ENCODE peak calls at places on chromosome 18, in nine cellular contexts. U, Y, S, Z, D, H, I, P and Q are unnamed samples.

GRCh38 chr18:42915240-42915791 is 200.2 kb downstream of the RIT2 start:
- DNase-seq in P (no peak), D (peak; percentile 3), Z (no peak), I (no peak), U (no peak), Y (no peak), S (no peak), H (no peak), Q (no peak)

GRCh38 chr18:79789901-79790885 is 7.5 kb upstream of the KCNG2 start:
- DNase-seq in D (no peak), H (no peak), U (peak; percentile 78), I (no peak), Z (no peak), Y (no peak), S (no peak), P (no peak), Q (peak; percentile 38)

GRCh38 chr18:80200171-80200931 is 47.0 kb downstream of the PARD6G start:
- DNase-seq in S (peak; percentile 10), U (no peak), P (no peak), Y (peak; percentile 89), D (peak; percentile 59), Z (no peak), I (no peak), H (no peak), Q (no peak)

GRCh38 chr18:62588217-62588616 is 65.4 kb downstream of the ZCCHC2 start:
- DNase-seq in P (no peak), U (no peak), I (no peak), Z (no peak), H (no peak), S (no peak), D (no peak), Y (peak; percentile 75), Q (no peak)

GRCh38 chr18:56716692-56717146 is 65.6 kb downstream of the WDR7 start:
- DNase-seq in P (no peak), U (no peak), Z (no peak), Y (no peak), D (no peak), H (no peak), S (no peak), I (no peak), Q (no peak)

GRCh38 chr18:1050012-1050657 is 145.5 kb downstream of the ADCYAP1 start:
- DNase-seq in I (no peak), P (peak; percentile 24), D (no peak), U (no peak), Z (no peak), S (peak; percentile 16), H (no peak), Y (no peak), Q (no peak)

GRCh38 chr18:57073516-57074187 is 73.2 kb upstream of the BOD1L2 start:
- DNase-seq in S (no peak), I (no peak), H (no peak), Y (no peak), P (no peak), U (no peak), D (no peak), Z (no peak), Q (no peak)

GRCh38 chr18:80022613-80023012 is 11.6 kb upstream of the RBFA start:
- DNase-seq in Z (no peak), Y (no peak), S (peak; percentile 43), P (peak; percentile 7), U (no peak), D (peak; percentile 34), H (no peak), I (peak; percentile 54), Q (no peak)

DNA sequence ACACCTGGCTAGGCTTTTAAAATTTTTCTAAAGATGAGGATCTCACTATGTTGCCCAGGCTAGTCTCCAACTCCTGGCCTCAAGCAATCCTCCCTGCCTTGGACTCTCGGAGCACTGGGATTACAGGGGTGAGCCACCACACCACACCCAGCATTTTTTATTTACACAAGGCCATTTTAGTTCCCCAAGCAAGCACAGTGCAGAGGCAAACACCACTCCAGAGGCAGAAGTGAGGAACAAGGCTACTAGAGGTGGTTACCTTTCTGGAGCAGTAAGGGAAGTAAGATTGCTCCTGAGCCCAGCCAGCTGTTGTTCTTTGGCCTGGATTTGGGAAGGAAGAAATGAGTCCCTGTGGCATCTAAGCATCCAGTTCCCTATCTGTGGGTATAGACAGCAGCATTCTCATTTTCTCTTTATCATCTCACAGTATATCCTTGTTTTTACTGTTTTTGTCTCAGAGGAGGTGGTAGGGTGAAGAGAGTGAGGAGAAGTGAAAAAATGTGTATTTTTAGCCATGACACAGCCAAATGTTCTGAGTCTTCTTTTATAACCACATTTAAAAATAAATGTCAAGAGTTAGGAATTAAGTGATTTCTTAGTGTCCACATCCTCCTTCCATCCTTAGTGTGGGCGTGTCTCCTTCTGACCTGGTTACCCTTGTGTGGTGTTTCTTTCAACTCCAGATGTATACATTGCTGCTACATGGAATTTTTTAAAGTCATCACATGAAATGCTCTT is 10.5 kb upstream of the TTC39C start:
- DNase-seq in P (no peak), H (no peak), D (no peak), S (no peak), Z (no peak), I (no peak), U (no peak), Y (peak; percentile 45), Q (no peak)
- H3K27ac ChIP-seq in P (no peak overlapping the region), H (no peak overlapping the region), D (no peak overlapping the region), S (no peak overlapping the region), Z (no peak overlapping the region), I (no peak overlapping the region), U (no peak overlapping the region), Y (no peak overlapping the region), Q (no peak overlapping the region)

GRCh38 chr18:2893056-2893455 is 46.2 kb downstream of the EMILIN2 start:
- DNase-seq in U (no peak), I (no peak), S (no peak), D (no peak), P (no peak), H (no peak), Z (no peak), Y (no peak), Q (no peak)

GRCh38 chr18:2891526-2892431 is 45.0 kb downstream of the EMILIN2 start:
- DNase-seq in H (no peak), Z (no peak), D (no peak), U (no peak), S (no peak), P (peak; percentile 7), I (no peak), Y (no peak), Q (no peak)

GRCh38 chr18:2887470-2887869 is 40.7 kb downstream of the EMILIN2 start:
- DNase-seq in P (no peak), Y (no peak), I (no peak), D (no peak), Z (no peak), U (no peak), H (no peak), S (no peak), Q (no peak)

GRCh38 chr18:2890606-2891005 is 43.8 kb downstream of the EMILIN2 start:
- DNase-seq in H (no peak), U (no peak), I (no peak), Y (no peak), Z (no peak), S (no peak), D (no peak), P (no peak), Q (no peak)

GRCh38 chr18:2889761-2890192 is 43.0 kb downstream of the EMILIN2 start:
- DNase-seq in I (no peak), H (no peak), U (no peak), D (no peak), Y (no peak), P (no peak), Z (no peak), S (peak; percentile 61), Q (no peak)
- H3K4me1 ChIP-seq in I (no peaks in the 10 kb centered on the region), H (peaks cover 3% of the 10 kb centered on the region), U (peaks cover 4% of the 10 kb centered on the region), D (peaks cover 14% of the 10 kb centered on the region), Y (no peaks in the 10 kb centered on the region), P (peaks cover 9% of the 10 kb centered on the region), Z (peaks cover 8% of the 10 kb centered on the region), S (peaks cover 28% of the 10 kb centered on the region), Q (peaks cover 44% of the 10 kb centered on the region)

DNA sequence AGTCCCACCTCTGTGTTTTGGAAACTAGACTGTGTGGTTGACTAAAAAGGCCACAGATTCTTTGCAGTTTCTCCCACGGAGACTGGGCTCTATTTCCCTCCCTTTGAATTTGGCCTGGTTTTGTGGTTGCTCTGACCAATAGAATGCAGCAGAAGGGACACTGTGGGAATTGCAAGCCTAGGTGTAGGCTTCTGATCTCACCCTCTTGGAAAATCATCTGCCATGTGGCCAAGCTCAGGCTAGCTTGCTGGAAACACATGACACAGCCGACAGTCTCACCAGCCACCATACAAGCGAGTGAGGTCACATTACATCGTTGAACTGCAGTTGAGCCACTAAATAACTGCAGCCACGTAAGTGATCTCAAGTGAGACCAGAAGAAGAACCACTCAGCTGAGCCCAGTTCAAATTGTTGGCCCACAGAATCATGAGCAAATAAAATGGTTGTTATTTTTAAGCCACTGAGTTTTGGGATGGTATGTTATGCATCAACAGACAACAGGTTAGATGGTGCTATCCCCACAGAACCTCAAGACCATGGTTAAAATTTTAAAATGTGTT is 319.1 kb upstream of the MEX3C start:
- DNase-seq in I (no peak), P (no peak), S (no peak), U (no peak), D (no peak), H (no peak), Y (peak; percentile 55), Z (no peak), Q (no peak)
- H3K4me3 ChIP-seq in I (no peak overlapping the region), P (no peak overlapping the region), S (no peak overlapping the region), U (no peak overlapping the region), D (no peak overlapping the region), H (no peak overlapping the region), Y (no peak overlapping the region), Z (no peak overlapping the region), Q (no peak overlapping the region)

GRCh38 chr18:12421732-12422131 is 14.0 kb downstream of the PRELID3A start:
- DNase-seq in D (peak; percentile 28), Y (no peak), H (no peak), I (peak; percentile 60), U (no peak), S (no peak), Z (no peak), P (no peak), Q (no peak)

GRCh38 chr18:12423820-12424219 is 16.1 kb downstream of the PRELID3A start:
- DNase-seq in D (no peak), P (peak; percentile 33), Y (no peak), S (no peak), H (no peak), Z (no peak), U (peak; percentile 70), I (no peak), Q (no peak)

GRCh38 chr18:12422936-12423335 is 15.2 kb downstream of the PRELID3A start:
- DNase-seq in Z (no peak), P (peak; percentile 23), U (no peak), S (no peak), I (peak; percentile 67), H (no peak), D (peak; percentile 38), Y (no peak), Q (no peak)

GRCh38 chr18:12423393-12423792 is 15.7 kb downstream of the PRELID3A start:
- DNase-seq in Z (no peak), D (no peak), I (no peak), S (no peak), H (no peak), U (no peak), P (no peak), Y (no peak), Q (no peak)

DNA sequence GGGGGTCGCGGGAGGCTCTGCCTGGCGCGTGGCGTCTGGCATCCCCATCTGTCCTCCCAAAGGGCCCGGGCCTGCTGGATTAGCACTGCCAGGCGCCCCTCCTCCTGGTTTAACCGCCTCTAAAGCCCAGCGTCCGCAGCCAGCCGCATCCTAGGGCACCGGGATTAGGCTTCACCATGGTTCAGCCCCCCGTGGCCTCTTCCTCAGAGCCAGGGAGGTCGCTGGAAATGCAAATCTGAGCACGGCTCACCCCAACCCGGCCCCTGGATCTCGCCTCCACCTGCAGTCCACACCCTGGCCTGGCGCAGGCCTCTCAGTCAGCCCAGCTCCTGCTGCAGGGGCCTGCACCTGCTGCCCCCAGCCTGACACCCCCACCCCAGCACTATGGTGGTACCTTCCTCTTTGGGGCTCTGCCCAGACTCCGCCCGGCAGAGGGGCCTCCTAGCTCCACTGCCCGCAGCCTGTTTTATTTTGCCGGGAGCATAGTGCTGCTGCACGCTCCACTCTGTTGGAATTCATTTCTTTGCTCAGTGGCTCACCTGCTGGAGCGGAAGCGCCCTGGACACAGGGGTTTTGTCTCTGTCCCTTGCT is 13.2 kb downstream of the PRELID3A start:
- DNase-seq in D (peak; percentile 90), U (no peak), S (no peak), I (peak; percentile 89), Z (no peak), Y (no peak), H (no peak), P (no peak), Q (no peak)
- H3K27ac ChIP-seq in D (peak overlapping the region; percentile 57), U (no peak overlapping the region), S (no peak overlapping the region), I (peak overlapping the region; percentile 71), Z (no peak overlapping the region), Y (no peak overlapping the region), H (no peak overlapping the region), P (no peak overlapping the region), Q (no peak overlapping the region)